ENCODE peak calls at places on chromosome 4, in ten cellular contexts. Q is heart right ventricle; T is choroid plexus epithelial cell; D is A549; P is A673; K is AG09309; Z is effector memory CD4-positive, alpha-beta T cell; O is lung; U is pancreas; R is IMR-90. I is an unnamed sample.

GRCh38 chr4:8547912-8548730 is 32.1 kb upstream of the GPR78 start:
- DNase-seq in Q (no peak), T (no peak), D (no peak), P (no peak), K (no peak), Z (no peak), O (no peak), U (no peak), R (no peak), I (no peak)

GRCh38 chr4:15781427-15782095 is 3.4 kb downstream of the CD38 start:
- DNase-seq in Q (no peak), T (peak), D (no peak), P (no peak), K (no peak), Z (no peak), O (no peak), U (no peak), R (no peak), I (no peak)

GRCh38 chr4:3207531-3208037 is 41.4 kb upstream of the MSANTD1 start:
- DNase-seq in Q (no peak), T (peak), D (no peak), P (no peak), K (peak), Z (no peak), O (no peak), U (no peak), R (peak), I (no peak)

GRCh38 chr4:165518024-165518616 is 139.3 kb downstream of the CPE start:
- DNase-seq in Q (no peak), T (no peak), D (no peak), P (no peak), K (no peak), Z (no peak), O (no peak), U (no peak), R (no peak), I (no peak)

GRCh38 chr4:13268713-13269112 is 215.4 kb downstream of the RAB28 start:
- DNase-seq in Q (no peak), T (no peak), D (no peak), P (no peak), K (no peak), Z (no peak), O (no peak), U (no peak), R (no peak), I (no peak)

GRCh38 chr4:166293551-166293950 is 420.5 kb downstream of the TLL1 start:
- DNase-seq in Q (no peak), T (peak), D (no peak), P (no peak), K (no peak), Z (no peak), O (no peak), U (no peak), R (no peak), I (no peak)

GRCh38 chr4:139523076-139523475 is 32.9 kb downstream of the SETD7 start:
- DNase-seq in Q (no peak), T (peak), D (no peak), P (no peak), K (no peak), Z (no peak), O (no peak), U (no peak), R (peak), I (no peak)

GRCh38 chr4:15702941-15703403 is at the start of gene BST1:
- DNase-seq in Q (peak), T (peak), D (peak), P (peak), K (no peak), Z (no peak), O (peak), U (peak), R (peak), I (peak)

GRCh38 chr4:148164529-148164928 is 277.7 kb downstream of the NR3C2 start:
- DNase-seq in Q (no peak), T (no peak), D (no peak), P (no peak), K (no peak), Z (no peak), O (no peak), U (no peak), R (no peak), I (no peak)

GRCh38 chr4:106038012-106038411 is 142.7 kb downstream of the NPNT start:
- DNase-seq in Q (no peak), T (no peak), D (no peak), P (no peak), K (no peak), Z (no peak), O (no peak), U (no peak), R (no peak), I (no peak)

GRCh38 chr4:65917486-65917885 is 247.2 kb upstream of the EPHA5 start:
- DNase-seq in Q (no peak), T (peak), D (no peak), P (no peak), K (peak), Z (no peak), O (no peak), U (no peak), R (no peak), I (no peak)

GRCh38 chr4:148692242-148692641 is 250.0 kb upstream of the NR3C2 start:
- DNase-seq in Q (no peak), T (no peak), D (no peak), P (no peak), K (no peak), Z (no peak), O (no peak), U (no peak), R (no peak), I (no peak)

GRCh38 chr4:54017308-54017707 is 47.1 kb downstream of the CHIC2 start:
- DNase-seq in Q (no peak), T (no peak), D (no peak), P (no peak), K (no peak), Z (no peak), O (no peak), U (no peak), R (no peak), I (no peak)

DNA sequence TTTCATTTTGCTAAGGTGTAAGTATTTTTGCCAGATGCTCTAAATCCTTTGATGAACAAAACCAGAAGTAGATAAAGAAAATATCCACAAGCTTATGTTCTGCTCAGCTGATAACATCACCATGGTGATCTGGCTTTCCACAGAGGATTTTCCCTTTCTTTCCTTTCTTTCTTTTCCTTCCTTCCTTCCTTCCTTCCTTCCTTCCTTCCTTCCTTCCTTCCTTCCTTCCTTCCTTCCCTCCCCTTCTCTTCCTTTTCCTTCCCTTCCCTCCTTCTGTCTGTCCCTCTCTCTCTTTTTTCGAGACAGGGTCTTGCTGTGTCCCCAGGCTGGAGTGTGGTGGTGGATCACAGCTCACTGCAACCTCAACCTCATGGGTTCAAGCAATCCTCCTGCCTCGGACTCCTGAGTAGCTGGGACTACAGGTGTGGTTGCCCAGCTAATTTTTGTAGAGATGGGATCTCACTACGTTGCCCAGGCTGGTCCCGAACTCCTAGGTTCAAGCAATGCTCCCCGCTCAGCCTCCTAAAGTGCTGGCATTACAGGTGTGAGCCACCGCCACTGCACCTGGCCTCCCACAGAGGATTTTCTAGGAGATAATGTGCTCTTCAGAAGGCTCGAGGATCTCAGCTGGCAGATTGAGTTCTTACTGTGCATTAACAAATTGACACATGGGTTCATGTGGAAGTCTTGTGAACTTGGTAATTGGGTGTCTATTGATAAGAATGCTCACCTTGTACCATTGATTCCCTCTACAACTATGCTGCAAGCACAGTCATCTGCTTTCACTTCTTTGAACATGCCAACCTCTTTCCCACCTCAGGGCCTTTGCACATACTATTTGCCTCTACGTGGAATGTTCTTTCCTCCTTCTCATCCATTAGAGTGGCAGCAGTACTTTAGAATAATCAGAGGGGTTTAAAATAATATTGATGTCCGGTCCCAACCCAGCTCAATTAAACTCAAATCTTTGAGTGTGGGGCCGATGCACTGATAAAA is 1.4 kb upstream of the RHOH start:
- DNase-seq in Q (no peak), T (no peak), D (no peak), P (peak), K (no peak), Z (no peak), O (no peak), U (no peak), R (no peak), I (no peak)
- H3K4me3 ChIP-seq in Q (no peak), T (no peak), D (no peak), P (peak), K (no peak), Z (peak), O (no peak), U (no peak), R (no peak), I (peak)

GRCh38 chr4:123811763-123812390 is 415.3 kb downstream of the SPRY1 start:
- DNase-seq in Q (no peak), T (no peak), D (no peak), P (no peak), K (no peak), Z (no peak), O (no peak), U (no peak), R (no peak), I (no peak)
- H3K4me3 ChIP-seq in Q (no peak), T (no peak), D (no peak), P (no peak), K (no peak), Z (no peak), O (no peak), U (no peak), R (no peak), I (no peak)

DNA sequence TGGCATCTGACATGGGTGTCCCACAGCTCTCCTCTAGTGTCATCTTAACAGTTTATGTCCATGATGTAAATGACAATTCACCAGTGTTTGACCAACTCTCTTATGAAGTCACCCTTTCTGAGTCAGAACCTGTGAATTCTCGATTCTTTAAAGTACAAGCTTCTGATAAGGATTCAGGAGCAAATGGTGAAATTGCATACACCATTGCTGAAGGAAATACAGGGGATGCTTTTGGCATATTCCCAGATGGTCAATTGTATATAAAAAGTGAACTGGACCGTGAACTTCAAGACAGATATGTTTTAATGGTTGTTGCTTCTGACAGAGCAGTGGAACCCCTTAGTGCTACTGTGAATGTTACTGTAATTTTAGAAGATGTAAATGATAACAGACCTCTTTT is 4.6 kb downstream of the FAT4 start:
- DNase-seq in Q (no peak), T (peak), D (no peak), P (no peak), K (no peak), Z (no peak), O (no peak), U (no peak), R (peak), I (no peak)
- H3K4me3 ChIP-seq in Q (peak), T (no peak), D (no peak), P (peak), K (no peak), Z (no peak), O (no peak), U (no peak), R (no peak), I (no peak)

DNA sequence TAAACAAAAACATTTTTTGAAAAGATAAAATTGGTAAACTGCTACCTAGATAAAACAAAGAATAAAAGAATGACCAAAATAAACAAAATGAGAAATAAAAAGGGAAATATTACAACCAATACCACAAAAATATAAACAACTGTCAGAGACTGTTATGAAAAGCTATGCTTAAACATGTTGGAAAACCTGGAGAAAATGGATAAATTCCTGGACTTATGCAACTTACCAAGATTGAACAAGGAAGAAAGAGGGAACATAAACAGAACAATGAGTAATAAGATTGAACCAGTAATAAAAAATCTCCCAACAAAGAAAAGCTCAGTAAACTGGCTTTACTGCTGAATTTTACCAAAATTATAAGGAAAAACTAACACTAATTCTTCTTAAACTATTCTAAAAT is 518.7 kb downstream of the GRXCR1 start:
- DNase-seq in Q (no peak), T (peak), D (no peak), P (no peak), K (no peak), Z (no peak), O (no peak), U (no peak), R (peak), I (no peak)
- H3K4me3 ChIP-seq in Q (no peak), T (no peak), D (no peak), P (no peak), K (no peak), Z (no peak), O (no peak), U (no peak), R (no peak), I (no peak)

DNA sequence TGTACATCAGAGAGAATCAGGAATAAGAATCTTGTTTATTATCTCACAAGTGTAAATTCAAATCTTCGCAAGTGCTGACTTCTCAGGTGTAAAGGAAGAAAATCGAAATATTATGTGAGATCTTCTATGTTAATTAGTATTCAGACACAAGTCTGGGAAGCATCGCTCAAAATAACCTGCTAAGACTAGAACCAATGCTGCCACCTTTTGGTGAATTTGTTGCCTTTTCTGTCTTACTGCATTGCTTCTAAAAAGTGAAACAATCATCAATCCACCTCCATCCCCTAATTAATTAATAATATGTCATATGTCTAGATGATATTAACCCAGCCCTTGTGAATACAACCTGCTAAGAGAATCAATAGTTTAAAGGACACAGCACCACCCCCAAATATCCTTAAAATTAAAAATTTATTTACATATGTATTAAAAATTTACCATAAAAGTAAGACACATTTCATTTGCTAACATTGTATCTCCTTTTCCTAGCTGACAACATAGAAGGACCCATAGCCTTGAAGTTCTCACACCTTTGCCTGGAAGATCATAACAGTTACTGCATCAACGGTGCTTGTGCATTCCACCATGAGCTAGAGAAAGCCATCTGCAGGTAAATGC is 3.5 kb downstream of the EPGN start:
- DNase-seq in Q (peak), T (peak), D (peak), P (peak), K (no peak), Z (no peak), O (no peak), U (no peak), R (peak), I (no peak)
- H3K4me3 ChIP-seq in Q (no peak), T (no peak), D (no peak), P (no peak), K (no peak), Z (no peak), O (no peak), U (no peak), R (no peak), I (no peak)

GRCh38 chr4:156686120-156686519 is 285.5 kb downstream of the PDGFC start:
- DNase-seq in Q (no peak), T (peak), D (no peak), P (peak), K (peak), Z (no peak), O (no peak), U (no peak), R (peak), I (no peak)
- H3K4me3 ChIP-seq in Q (no peak), T (no peak), D (no peak), P (no peak), K (no peak), Z (no peak), O (no peak), U (no peak), R (no peak), I (no peak)

I was measured in naive thymus-derived CD4-positive, alpha-beta T cell.